ENCODE peak calls at places on chromosomes 13 and 19, in five cellular contexts. I is H1, Y is GM12878, J is HepG2, E is K562. G is an unnamed sample.

GRCh38 chr19:12943437-12944044 is 2.1 kb upstream of the RAD23A start:
- DNase-seq in I (no peak), Y (no peak), J (no peak), E (no peak), G (no peak)

GRCh38 chr13:34864650-34865049 is 77.4 kb upstream of the NBEA start:
- DNase-seq in I (no peak), Y (no peak), J (no peak), E (no peak), G (no peak)

GRCh38 chr19:6890938-6891337 is 3.6 kb downstream of the ADGRE1 start:
- DNase-seq in I (no peak), Y (no peak), J (no peak), E (no peak), G (no peak)

GRCh38 chr13:70253834-70254233 is 145.6 kb upstream of the KLHL1 start:
- DNase-seq in I (no peak), Y (no peak), J (peak; percentile 9), E (no peak), G (no peak)

GRCh38 chr13:32728327-32728726 is 142.1 kb downstream of the PDS5B start:
- DNase-seq in I (no peak), Y (no peak), J (no peak), E (no peak), G (peak; percentile 1)

GRCh38 chr13:39586142-39586541 is 16.9 kb downstream of the LHFPL6 start:
- DNase-seq in I (no peak), Y (no peak), J (no peak), E (no peak), G (no peak)

GRCh38 chr13:23558675-23559536 is 11.3 kb upstream of the TNFRSF19 start:
- DNase-seq in I (no peak), Y (no peak), J (peak; percentile 97), E (no peak), G (peak; percentile 33)

GRCh38 chr13:104382941-104383340 is 1316.7 kb upstream of the SLC10A2 start:
- DNase-seq in I (no peak), Y (no peak), J (no peak), E (no peak), G (no peak)

GRCh38 chr19:52603558-52604207 is 33.6 kb downstream of the ZNF701 start:
- DNase-seq in I (no peak), Y (no peak), J (no peak), E (no peak), G (no peak)

GRCh38 chr13:42892760-42893159 is 99.3 kb downstream of the EPSTI1 start:
- DNase-seq in I (no peak), Y (no peak), J (no peak), E (no peak), G (no peak)

GRCh38 chr19:42042455-42043170 is 27.4 kb downstream of the GRIK5 start:
- DNase-seq in I (no peak), Y (no peak), J (no peak), E (no peak), G (no peak)

GRCh38 chr19:48921721-48922500 is 11.6 kb upstream of the DHDH start:
- DNase-seq in I (no peak), Y (no peak), J (no peak), E (no peak), G (no peak)

GRCh38 chr19:41311072-41311471 is 1.1 kb downstream of the CCDC97 start:
- DNase-seq in I (no peak), Y (no peak), J (no peak), E (no peak), G (no peak)

GRCh38 chr13:113596321-113597200 is 12.0 kb downstream of the TFDP1 start:
- DNase-seq in I (no peak), Y (no peak), J (no peak), E (no peak), G (no peak)

GRCh38 chr13:75217949-75218348 is 264.0 kb downstream of the TBC1D4 start:
- DNase-seq in I (no peak), Y (no peak), J (no peak), E (no peak), G (no peak)

GRCh38 chr13:26656919-26657318 is 99.4 kb downstream of the WASF3 start:
- DNase-seq in I (no peak), Y (no peak), J (peak; percentile 24), E (no peak), G (peak; percentile 68)

GRCh38 chr13:33617055-33617454 is 200.9 kb upstream of the RFC3 start:
- DNase-seq in I (no peak), Y (no peak), J (no peak), E (no peak), G (no peak)

GRCh38 chr19:29871143-29871542 is 59.4 kb downstream of the CCNE1 start:
- DNase-seq in I (no peak), Y (no peak), J (no peak), E (no peak), G (no peak)

GRCh38 chr19:12656899-12657571 is 9.5 kb downstream of the MAN2B1 start:
- DNase-seq in I (peak; percentile 95), Y (no peak), J (no peak), E (peak; percentile 85), G (peak; percentile 98)

GRCh38 chr19:2615782-2616181 is 86.7 kb downstream of the GNG7 start:
- DNase-seq in I (no peak), Y (no peak), J (no peak), E (no peak), G (no peak)

GRCh38 chr19:2616741-2617392 is 85.6 kb downstream of the GNG7 start:
- DNase-seq in I (no peak), Y (no peak), J (peak; percentile 35), E (no peak), G (no peak)

GRCh38 chr19:2619076-2619475 is 83.4 kb downstream of the GNG7 start:
- DNase-seq in I (no peak), Y (no peak), J (no peak), E (no peak), G (no peak)

GRCh38 chr19:2618611-2619010 is 83.9 kb downstream of the GNG7 start:
- DNase-seq in I (no peak), Y (no peak), J (no peak), E (no peak), G (no peak)

DNA sequence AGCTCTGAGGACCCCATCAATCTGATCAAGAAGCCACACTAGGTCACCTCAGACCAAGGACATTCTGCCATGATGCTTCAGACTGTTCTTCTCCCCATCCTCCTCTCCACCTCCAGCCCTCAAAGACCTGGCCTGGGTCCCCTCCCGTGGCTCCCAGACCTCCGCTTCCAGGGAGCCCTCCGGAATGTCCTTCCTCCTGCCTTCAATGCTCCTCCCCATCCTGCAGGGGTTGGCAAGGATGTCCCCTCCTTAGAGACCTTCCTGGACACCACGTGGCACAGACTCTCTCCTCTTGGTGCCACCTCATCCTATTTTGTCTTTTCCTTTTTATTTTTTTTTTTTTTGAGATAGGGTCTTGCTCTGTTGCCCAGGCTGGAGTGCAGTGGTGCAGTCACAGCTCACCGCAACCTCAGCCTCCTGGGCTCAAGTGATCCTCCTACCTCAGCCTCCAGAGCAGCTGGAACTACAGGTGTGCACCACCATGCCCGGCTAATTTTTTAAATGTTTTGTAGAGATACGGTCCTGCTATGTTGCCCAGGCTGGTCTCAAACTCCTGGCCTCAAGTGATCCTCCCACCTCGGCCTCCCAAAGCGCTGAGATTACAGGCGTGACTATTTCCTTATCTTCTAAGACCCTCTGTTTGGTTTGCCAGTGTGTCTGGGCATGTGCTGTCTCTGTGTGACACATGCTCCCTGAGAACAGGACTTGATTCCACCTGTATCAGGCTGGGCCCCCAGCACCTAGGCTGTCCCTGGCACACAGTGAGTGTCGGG is 84.9 kb downstream of the GNG7 start:
- DNase-seq in I (no peak), Y (no peak), J (no peak), E (no peak), G (no peak)
- TF ChIP-seq CTCF in I (no peak), Y (no peak), J (no peak), E (no peak), G (no peak)

GRCh38 chr13:112142401-112142930 is 75.5 kb downstream of the SOX1 start:
- DNase-seq in I (no peak), Y (no peak), J (no peak), E (no peak), G (no peak)

GRCh38 chr13:112143046-112143752 is 76.2 kb downstream of the SOX1 start:
- DNase-seq in I (no peak), Y (no peak), J (no peak), E (no peak), G (no peak)

GRCh38 chr13:112141643-112142400 is 74.9 kb downstream of the SOX1 start:
- DNase-seq in I (no peak), Y (no peak), J (no peak), E (no peak), G (no peak)

GRCh38 chr13:112137144-112137543 is 70.2 kb downstream of the SOX1 start:
- DNase-seq in I (no peak), Y (no peak), J (no peak), E (no peak), G (no peak)

DNA sequence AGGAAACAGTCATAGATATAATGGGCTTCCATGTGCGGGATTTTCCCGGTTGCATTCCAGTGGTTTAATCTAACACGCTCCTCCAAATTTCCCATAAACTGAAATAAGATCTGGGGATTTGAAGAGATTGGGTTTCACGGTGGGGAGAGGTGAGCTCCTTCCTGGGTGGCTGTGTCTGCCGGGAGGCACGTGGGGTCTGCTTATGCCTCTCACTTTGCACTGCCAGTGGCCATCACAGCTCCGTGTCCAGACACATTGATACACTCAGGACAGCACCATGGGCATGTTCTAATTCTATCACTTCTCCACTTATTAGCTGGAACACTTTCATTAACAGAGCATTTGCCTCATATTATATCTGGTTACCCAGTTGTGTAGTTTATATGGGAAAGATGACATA is 73.4 kb downstream of the SOX1 start:
- DNase-seq in I (no peak), Y (no peak), J (no peak), E (no peak), G (no peak)
- TF ChIP-seq CREB1 in I (no peak), Y (no peak), J (no peak), E (no peak), G (no peak)

GRCh38 chr19:58356236-58356970 is 3.1 kb upstream of the A1BG start:
- DNase-seq in I (no peak), Y (no peak), J (no peak), E (no peak), G (peak; percentile 82)
- TF ChIP-seq EZH2 in I (no peak), Y (no peak), J (no peak), E (no peak), G (no peak)

GRCh38 chr19:1057185-1057857 is 9.6 kb upstream of the ARHGAP45 start:
- DNase-seq in I (no peak), Y (no peak), J (no peak), E (no peak), G (peak; percentile 83)
- TF ChIP-seq CTCF in I (no peak), Y (peak; percentile 65), J (peak; percentile 52), E (no peak), G (peak; percentile 12)

DNA sequence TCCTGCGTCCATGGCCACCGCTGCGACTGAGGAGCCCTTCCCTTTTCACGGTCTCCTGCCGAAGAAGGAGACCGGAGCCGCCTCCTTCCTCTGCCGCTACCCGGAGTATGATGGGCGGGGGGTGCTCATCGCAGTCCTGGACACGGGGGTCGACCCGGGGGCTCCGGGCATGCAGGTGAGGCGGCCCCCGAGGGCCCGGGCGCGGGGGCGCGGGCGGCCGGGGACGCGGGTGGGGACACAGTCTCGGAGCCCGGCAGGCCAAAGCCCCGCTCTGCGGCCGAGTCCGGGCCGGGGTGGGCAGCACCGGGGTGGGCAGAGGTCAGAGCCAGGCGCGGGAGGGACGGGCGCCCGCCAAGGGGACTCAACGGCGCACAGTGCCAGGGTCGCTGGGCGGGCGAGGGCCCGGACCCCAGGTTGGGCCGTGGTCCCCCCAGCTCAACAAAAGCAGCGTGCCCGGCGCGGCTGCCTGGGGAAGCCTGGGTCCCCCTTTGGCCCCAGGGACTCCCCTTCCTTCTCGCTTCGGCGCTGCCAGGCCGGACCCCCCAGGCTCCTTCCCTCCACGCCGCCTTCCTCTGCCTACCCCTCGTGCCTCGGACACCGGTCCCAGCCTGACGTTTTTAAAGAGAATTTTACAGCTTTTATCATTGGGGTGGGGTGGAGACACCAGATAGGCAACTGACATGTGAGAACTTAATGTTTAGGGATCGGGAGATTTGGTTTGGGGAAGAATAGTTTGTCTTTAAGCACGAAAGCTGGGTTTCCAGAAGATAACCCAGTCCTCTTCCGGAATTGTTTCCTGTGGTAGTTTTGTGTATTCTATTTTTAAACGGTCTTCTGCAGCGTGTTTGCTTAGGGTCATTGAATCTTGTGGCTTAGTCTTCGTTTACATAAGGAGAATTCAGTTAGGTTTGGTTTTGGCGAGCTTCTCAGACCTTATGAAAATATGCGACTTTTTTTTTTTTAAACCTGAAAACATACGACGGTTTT is 536 bp downstream of the TPP2 start:
- DNase-seq in I (no peak), Y (no peak), J (no peak), E (peak; percentile 18), G (peak; percentile 31)
- TF ChIP-seq CREB1 in I (no peak), Y (no peak), J (no peak), E (no peak), G (no peak)